ENCODE peak calls at places on chromosomes 2 and 18, in five cellular contexts. A, U, W, O and R are unnamed samples.

GRCh38 chr2:129793326-129793955 is 186.0 kb upstream of the RAB6C start:
- DNase-seq in A (no peak), U (no peak), W (no peak), O (no peak), R (no peak)

GRCh38 chr2:15494877-15495276 is 66.3 kb downstream of the NBAS start:
- DNase-seq in A (no peak), U (no peak), W (no peak), O (no peak), R (no peak)

GRCh38 chr2:239399404-239399999 is 1.3 kb downstream of the HDAC4 start:
- DNase-seq in A (no peak), U (peak; percentile 73), W (no peak), O (peak; percentile 51), R (no peak)

GRCh38 chr2:71358931-71359671 is 27.5 kb downstream of the ZNF638 start:
- DNase-seq in A (no peak), U (no peak), W (peak; percentile 18), O (no peak), R (no peak)

GRCh38 chr2:197247083-197247482 is 63.5 kb downstream of the ANKRD44 start:
- DNase-seq in A (no peak), U (no peak), W (no peak), O (no peak), R (no peak)

GRCh38 chr2:169819106-169819505 is 5.6 kb downstream of the METTL5 start:
- DNase-seq in A (no peak), U (no peak), W (peak; percentile 37), O (no peak), R (no peak)

GRCh38 chr2:229445013-229445412 is 173.9 kb upstream of the PID1 start:
- DNase-seq in A (no peak), U (no peak), W (peak; percentile 98), O (peak; percentile 65), R (no peak)

GRCh38 chr2:112255875-112256274 is 1.0 kb upstream of the ZC3H8 start:
- DNase-seq in A (no peak), U (no peak), W (no peak), O (peak; percentile 85), R (no peak)

GRCh38 chr2:200377143-200377773 is 70.8 kb downstream of the SPATS2L start:
- DNase-seq in A (no peak), U (no peak), W (no peak), O (no peak), R (no peak)

GRCh38 chr2:20103514-20103913 is 52.1 kb upstream of the LAPTM4A start:
- DNase-seq in A (no peak), U (no peak), W (no peak), O (peak; percentile 67), R (no peak)

GRCh38 chr2:197499594-197500502 is at the start of the genes HSPD1 and HSPE1:
- DNase-seq in A (peak; percentile 99), U (peak; percentile 99), W (peak; percentile 100), O (peak; percentile 100), R (peak; percentile 97)

GRCh38 chr2:156689945-156690344 is 253.8 kb downstream of the GPD2 start:
- DNase-seq in A (no peak), U (no peak), W (no peak), O (no peak), R (no peak)

DNA sequence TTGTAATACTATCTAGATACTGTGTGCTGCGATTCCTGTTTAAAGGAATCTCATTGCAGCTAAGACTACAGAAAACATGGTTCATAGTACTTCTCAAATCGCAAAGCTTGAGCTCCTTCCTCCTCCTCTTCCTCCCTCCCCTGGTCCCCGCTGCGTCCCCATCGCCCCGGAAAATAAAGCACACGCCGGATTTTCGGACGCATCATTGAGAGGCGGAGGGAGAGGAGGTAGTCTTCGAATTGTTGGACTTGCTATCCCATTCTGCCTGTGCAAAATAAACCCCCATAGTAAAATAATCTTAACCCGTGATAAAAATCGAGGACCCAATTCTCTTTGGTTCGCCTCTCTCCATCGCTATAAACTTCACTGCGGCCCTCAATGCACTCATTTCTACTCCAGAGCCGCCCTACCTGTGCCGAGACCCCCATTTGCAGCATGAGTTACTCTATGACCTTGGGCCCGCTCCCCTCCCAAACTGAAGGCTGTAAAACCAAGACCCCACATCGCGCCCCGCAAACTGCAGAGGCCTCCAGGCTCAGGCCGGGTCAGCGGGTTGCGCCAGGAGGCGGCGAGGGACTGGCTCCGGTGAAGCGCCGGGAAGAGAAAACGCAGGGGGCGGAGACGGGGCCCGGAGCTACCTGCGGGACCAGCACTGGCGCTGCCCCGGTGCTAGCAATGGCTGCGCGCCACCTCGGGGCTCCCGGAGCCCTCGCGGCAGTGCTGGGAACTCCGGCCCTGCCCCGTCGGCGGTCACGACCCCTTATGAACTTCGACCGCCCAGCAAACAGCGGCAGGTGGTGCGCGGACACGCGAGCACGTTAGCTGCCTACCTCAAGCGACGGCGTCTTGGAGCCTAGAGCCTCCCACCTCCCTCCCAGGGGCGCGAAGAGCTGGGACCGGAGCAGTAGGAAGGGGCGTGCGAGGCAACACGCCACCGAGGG is 649 bp downstream of the ESCO1 start:
- DNase-seq in A (peak; percentile 85), U (no peak), W (no peak), O (peak; percentile 59), R (peak; percentile 80)
- TF ChIP-seq CTCF in A (no peak), U (peak; percentile 55), W (no peak), O (no peak), R (peak; percentile 55)

GRCh38 chr2:218276986-218277755 is 6.9 kb downstream of the PNKD start:
- DNase-seq in A (no peak), U (no peak), W (no peak), O (no peak), R (no peak)
- TF ChIP-seq CTCF in A (no peak), U (no peak), W (no peak), O (peak; percentile 24), R (no peak)

GRCh38 chr2:63539416-63540162 is 48.7 kb downstream of the WDPCP start:
- DNase-seq in A (no peak), U (no peak), W (no peak), O (no peak), R (no peak)

GRCh38 chr2:63538409-63538808 is 49.9 kb downstream of the WDPCP start:
- DNase-seq in A (no peak), U (no peak), W (no peak), O (no peak), R (no peak)

GRCh38 chr2:63537306-63537705 is 51.0 kb downstream of the WDPCP start:
- DNase-seq in A (no peak), U (no peak), W (no peak), O (no peak), R (no peak)
- TF ChIP-seq CTCF in A (no peak), U (no peak), W (no peak), O (no peak), R (no peak)

GRCh38 chr18:49238433-49239042 is 221.9 kb downstream of the DYM start:
- DNase-seq in A (no peak), U (no peak), W (peak; percentile 53), O (peak; percentile 50), R (no peak)
- TF ChIP-seq CTCF in A (peak; percentile 66), U (peak; percentile 52), W (peak; percentile 53), O (peak; percentile 47), R (peak; percentile 76)

GRCh38 chr2:43225788-43226557 is 433 bp downstream of the ZFP36L2 start:
- DNase-seq in A (peak; percentile 90), U (peak; percentile 86), W (peak; percentile 80), O (peak; percentile 82), R (peak; percentile 84)

GRCh38 chr2:43224131-43224570 is 2.3 kb downstream of the ZFP36L2 start:
- DNase-seq in A (peak; percentile 91), U (peak; percentile 82), W (peak; percentile 84), O (peak; percentile 91), R (peak; percentile 84)

GRCh38 chr2:43226558-43226954 is at the start of gene ZFP36L2:
- DNase-seq in A (peak; percentile 99), U (peak; percentile 98), W (peak; percentile 96), O (peak; percentile 98), R (peak; percentile 97)

GRCh38 chr2:43224571-43225092 is 1.8 kb downstream of the ZFP36L2 start:
- DNase-seq in A (no peak), U (no peak), W (peak; percentile 49), O (peak; percentile 79), R (peak; percentile 78)

DNA sequence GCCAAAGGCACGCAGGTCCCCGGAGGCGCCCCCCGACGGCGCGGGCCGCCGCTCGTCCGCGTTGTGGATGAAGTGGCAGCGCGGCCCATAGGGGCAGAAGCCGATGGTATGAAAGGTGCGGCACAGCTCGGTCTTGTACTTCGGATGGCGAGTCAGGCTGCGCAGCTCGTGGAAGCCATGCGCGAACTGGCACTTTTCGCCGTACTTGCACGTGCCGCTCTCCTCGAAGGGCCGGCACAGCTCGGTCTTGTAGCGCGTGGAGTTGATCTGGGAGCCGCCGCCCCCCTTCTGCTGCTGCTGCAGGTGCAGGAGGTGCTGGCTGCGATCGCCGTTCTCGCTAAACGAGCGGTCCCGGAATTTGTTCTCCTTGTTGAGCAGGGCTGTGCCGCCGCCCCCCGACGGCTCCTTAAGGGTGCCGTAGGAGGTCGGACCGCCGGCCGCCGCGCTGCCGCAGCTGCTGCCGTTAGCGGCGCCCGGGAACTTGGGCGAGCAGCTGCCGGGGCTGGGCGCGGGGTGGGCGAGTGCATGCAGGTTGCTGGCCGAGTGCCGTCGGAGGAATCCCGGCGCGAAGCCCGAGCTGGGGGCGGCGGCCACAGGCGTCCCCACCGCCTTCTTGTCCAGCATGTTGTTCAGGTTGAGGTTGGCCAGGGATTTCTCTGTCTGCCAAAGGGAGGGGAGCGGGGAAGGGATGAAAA is 1.2 kb downstream of the ZFP36L2 start:
- DNase-seq in A (peak; percentile 87), U (peak; percentile 79), W (peak; percentile 87), O (peak; percentile 85), R (peak; percentile 79)
- TF ChIP-seq CTCF in A (no peak), U (no peak), W (no peak), O (no peak), R (no peak)